ENCODE peak calls at places on chromosomes 11 and 22, in ten cellular contexts. Q is MCF 10A, E is fibroblast of the aortic adventitia, K is cardiac fibroblast, B is PC-9, R is left lung, O is sigmoid colon, Y is heart right ventricle, J is cardiac muscle cell, A is AG09309. M is an unnamed sample.

GRCh38 chr11:11476971-11477645 is 124.1 kb upstream of the CSNK2A3 start:
- DNase-seq in Q (peak), E (no peak), K (no peak), B (no peak), R (no peak), O (no peak), Y (no peak), J (no peak), A (no peak), M (no peak)

GRCh38 chr11:35003658-35004057 is 87.2 kb downstream of the PDHX start:
- DNase-seq in Q (no peak), E (no peak), K (no peak), B (no peak), R (no peak), O (no peak), Y (no peak), J (no peak), A (no peak), M (no peak)

GRCh38 chr11:27022659-27023251 is 17.9 kb upstream of the BBOX1 start:
- DNase-seq in Q (no peak), E (no peak), K (no peak), B (no peak), R (no peak), O (no peak), Y (no peak), J (no peak), A (no peak), M (no peak)

GRCh38 chr11:129451524-129451923 is 75.9 kb downstream of the BARX2 start:
- DNase-seq in Q (peak), E (peak), K (no peak), B (no peak), R (no peak), O (no peak), Y (no peak), J (peak), A (no peak), M (no peak)

GRCh38 chr22:35552186-35552842 is 11.7 kb downstream of the RASD2 start:
- DNase-seq in Q (no peak), E (no peak), K (peak), B (peak), R (no peak), O (no peak), Y (no peak), J (peak), A (no peak), M (no peak)

GRCh38 chr22:36149464-36149863 is 11.1 kb downstream of the APOL3 start:
- DNase-seq in Q (peak), E (peak), K (peak), B (no peak), R (no peak), O (peak), Y (no peak), J (no peak), A (no peak), M (no peak)

GRCh38 chr11:124915541-124916369 is 3.3 kb upstream of the HEPN1 start:
- DNase-seq in Q (no peak), E (peak), K (peak), B (no peak), R (no peak), O (no peak), Y (no peak), J (no peak), A (no peak), M (peak)

GRCh38 chr11:119572481-119573424 is 149.8 kb upstream of the THY1 start:
- DNase-seq in Q (peak), E (no peak), K (no peak), B (peak), R (no peak), O (no peak), Y (no peak), J (no peak), A (no peak), M (no peak)

GRCh38 chr22:19666663-19667593 is 47.4 kb upstream of the SEPTIN5 start:
- DNase-seq in Q (no peak), E (peak), K (peak), B (no peak), R (no peak), O (no peak), Y (no peak), J (no peak), A (no peak), M (peak)

GRCh38 chr11:208177-208916 is 839 bp downstream of the RIC8A start:
- DNase-seq in Q (peak), E (peak), K (peak), B (peak), R (peak), O (peak), Y (peak), J (peak), A (no peak), M (peak)

GRCh38 chr11:68927280-68928107 is 23.8 kb downstream of the IGHMBP2 start:
- DNase-seq in Q (no peak), E (peak), K (no peak), B (no peak), R (peak), O (no peak), Y (no peak), J (no peak), A (no peak), M (no peak)

GRCh38 chr11:113377606-113378005 is 10.0 kb upstream of the ANKK1 start:
- DNase-seq in Q (no peak), E (peak), K (peak), B (no peak), R (no peak), O (no peak), Y (no peak), J (no peak), A (no peak), M (no peak)

GRCh38 chr11:3623126-3623525 is 18.7 kb downstream of the ART5 start:
- DNase-seq in Q (no peak), E (no peak), K (no peak), B (no peak), R (peak), O (peak), Y (no peak), J (no peak), A (no peak), M (no peak)

GRCh38 chr11:85685820-85686459 is at the start of gene CCDC89:
- DNase-seq in Q (no peak), E (peak), K (peak), B (no peak), R (peak), O (peak), Y (peak), J (peak), A (peak), M (peak)

GRCh38 chr11:2210366-2211112 is 38.9 kb upstream of the TH start:
- DNase-seq in Q (no peak), E (no peak), K (no peak), B (no peak), R (no peak), O (peak), Y (peak), J (no peak), A (no peak), M (no peak)

GRCh38 chr11:116194156-116194904 is 578.5 kb downstream of the BUD13 start:
- DNase-seq in Q (no peak), E (no peak), K (no peak), B (no peak), R (no peak), O (no peak), Y (no peak), J (peak), A (no peak), M (no peak)

GRCh38 chr11:116192509-116193206 is 580.1 kb downstream of the BUD13 start:
- DNase-seq in Q (no peak), E (no peak), K (no peak), B (no peak), R (no peak), O (no peak), Y (no peak), J (peak), A (no peak), M (no peak)

GRCh38 chr11:116190206-116190605 is 582.6 kb downstream of the BUD13 start:
- DNase-seq in Q (no peak), E (no peak), K (no peak), B (no peak), R (no peak), O (no peak), Y (no peak), J (no peak), A (no peak), M (no peak)

GRCh38 chr11:116190861-116191260 is 581.9 kb downstream of the BUD13 start:
- DNase-seq in Q (no peak), E (no peak), K (no peak), B (no peak), R (no peak), O (no peak), Y (no peak), J (no peak), A (no peak), M (no peak)

GRCh38 chr11:116193321-116194114 is 579.3 kb downstream of the BUD13 start:
- DNase-seq in Q (no peak), E (peak), K (peak), B (peak), R (peak), O (peak), Y (peak), J (peak), A (peak), M (no peak)
- TF ChIP-seq CTCF in Q (no peak), E (peak), K (peak), B (no peak), R (peak), O (no peak), Y (no peak), J (peak), A (no peak), M (no peak)

DNA sequence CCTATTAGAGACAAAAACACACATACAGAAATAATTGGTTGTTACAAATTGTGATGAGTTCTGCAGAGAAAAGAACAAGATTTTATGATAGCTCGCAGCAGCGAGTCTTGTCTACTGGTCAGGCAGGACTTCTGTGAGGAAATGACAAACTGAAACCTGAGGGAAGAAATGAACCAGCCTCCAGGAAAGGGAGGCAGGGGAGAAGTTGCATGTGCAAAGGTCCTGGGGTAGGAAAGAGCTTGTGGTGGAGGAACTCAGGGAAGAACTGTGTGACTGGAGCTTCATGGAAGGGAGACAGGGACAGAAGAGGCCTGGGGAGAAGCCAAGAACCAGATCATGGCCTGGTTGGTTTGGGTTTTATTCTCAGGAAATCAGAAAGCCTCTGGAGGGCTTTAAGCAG is 9.2 kb upstream of the RAB1B start:
- DNase-seq in Q (no peak), E (no peak), K (no peak), B (no peak), R (no peak), O (no peak), Y (no peak), J (no peak), A (no peak), M (no peak)
- TF ChIP-seq CTCF in Q (no peak), E (no peak), K (no peak), B (no peak), R (no peak), O (no peak), Y (no peak), J (no peak), A (no peak), M (no peak)

DNA sequence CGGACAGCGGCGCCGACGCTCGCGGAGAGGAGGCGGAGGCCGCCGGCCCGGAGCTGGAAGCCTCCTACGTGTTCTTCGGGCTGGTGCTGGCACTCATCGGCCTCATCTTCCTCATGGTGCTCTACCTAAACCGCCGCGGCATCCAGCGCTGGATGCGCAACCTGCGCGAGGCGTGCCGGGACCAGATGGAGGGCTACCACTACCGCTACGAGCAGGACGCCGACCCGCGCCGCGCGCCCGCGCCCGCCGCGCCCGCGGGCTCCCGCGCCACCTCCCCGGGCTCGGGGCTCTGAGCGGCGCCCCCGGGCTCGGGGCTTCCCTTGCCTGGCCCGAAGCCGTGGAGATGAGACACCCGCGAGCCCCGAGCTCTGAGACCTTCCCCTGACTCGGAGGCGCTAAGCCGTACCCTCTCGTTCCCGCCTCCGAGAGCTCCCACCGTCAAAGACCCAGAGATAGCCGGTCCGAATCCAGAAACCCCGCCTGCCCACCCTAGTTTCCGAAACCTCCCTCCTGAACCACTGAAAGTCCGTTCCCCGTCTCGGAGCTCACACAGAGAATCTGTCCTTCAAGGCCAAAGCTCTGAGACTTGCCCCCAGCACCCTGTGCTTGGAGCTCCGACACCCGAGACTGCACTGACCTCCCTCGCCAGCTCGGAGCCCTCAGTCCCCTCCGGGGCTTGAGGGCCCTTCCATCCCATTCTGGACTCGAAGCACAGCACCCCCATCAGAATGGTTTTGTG is 1.5 kb downstream of the TPBGL start:
- DNase-seq in Q (no peak), E (no peak), K (no peak), B (no peak), R (peak), O (no peak), Y (no peak), J (no peak), A (no peak), M (no peak)
- TF ChIP-seq CTCF in Q (no peak), E (no peak), K (no peak), B (no peak), R (no peak), O (no peak), Y (no peak), J (no peak), A (no peak), M (peak)

GRCh38 chr11:46073632-46074031 is 47.6 kb downstream of the PHF21A start:
- DNase-seq in Q (no peak), E (no peak), K (no peak), B (no peak), R (no peak), O (no peak), Y (no peak), J (no peak), A (no peak), M (no peak)
- TF ChIP-seq CTCF in Q (no peak), E (no peak), K (no peak), B (no peak), R (no peak), O (no peak), Y (no peak), J (no peak), A (no peak), M (no peak)

GRCh38 chr22:33126881-33127280 is 68.7 kb upstream of the SYN3 start:
- DNase-seq in Q (peak), E (no peak), K (no peak), B (peak), R (no peak), O (no peak), Y (no peak), J (peak), A (no peak), M (no peak)
- TF ChIP-seq CTCF in Q (peak), E (no peak), K (no peak), B (peak), R (no peak), O (no peak), Y (no peak), J (no peak), A (no peak), M (no peak)

DNA sequence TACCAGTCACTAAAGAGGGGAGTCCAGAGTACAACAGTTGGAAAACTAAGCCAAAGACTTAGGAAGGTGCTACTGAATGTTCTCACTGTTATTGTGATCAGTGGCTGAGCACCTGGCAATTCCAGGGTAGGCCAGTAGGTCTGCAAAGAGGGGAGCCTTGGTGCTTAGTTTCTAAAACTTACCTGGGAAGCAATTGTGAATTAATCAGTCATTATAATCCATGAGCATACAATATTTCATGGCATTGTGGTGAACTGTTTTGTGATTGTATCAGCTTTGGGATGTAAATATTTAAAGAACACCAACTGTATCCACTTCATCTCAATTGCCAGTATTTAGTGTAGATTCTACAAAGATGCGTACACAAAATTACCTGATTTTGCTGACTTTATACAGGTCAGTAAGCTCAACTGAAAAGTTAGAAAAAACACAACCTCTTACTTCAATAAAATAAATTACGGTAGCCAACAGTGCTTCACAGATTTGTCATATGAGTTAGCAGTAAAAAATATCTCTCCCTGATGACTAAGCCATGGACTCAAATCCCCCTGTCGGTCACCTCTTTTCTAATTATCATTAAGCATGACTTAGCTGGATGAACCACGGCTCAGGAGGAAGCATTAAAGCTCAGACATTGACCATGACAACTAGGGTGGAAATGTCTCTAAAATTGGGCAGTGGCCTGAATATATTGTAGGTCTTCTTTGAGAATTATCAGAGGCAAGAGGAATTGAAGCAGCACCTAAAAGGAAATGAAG is 30.8 kb upstream of the SORL1 start:
- DNase-seq in Q (peak), E (no peak), K (no peak), B (no peak), R (no peak), O (no peak), Y (no peak), J (no peak), A (no peak), M (no peak)
- TF ChIP-seq CTCF in Q (no peak), E (no peak), K (no peak), B (no peak), R (no peak), O (no peak), Y (no peak), J (no peak), A (no peak), M (no peak)

GRCh38 chr22:37636186-37636948 is 3.1 kb upstream of the SH3BP1 start:
- DNase-seq in Q (no peak), E (peak), K (peak), B (no peak), R (no peak), O (no peak), Y (no peak), J (no peak), A (no peak), M (peak)
- TF ChIP-seq CTCF in Q (no peak), E (peak), K (peak), B (no peak), R (peak), O (no peak), Y (no peak), J (peak), A (peak), M (peak)